ENCODE peak calls at places on chromosomes 1 and 21, in ten cellular contexts. One of them, this sample, is unnamed.

GRCh38 chr1:29563571-29563970 is 327.2 kb downstream of the PTPRU start:
- DNase-seq in naive B cell: no peak
- DNase-seq in KBM-7: peak
- DNase-seq in amygdala: no peak
- DNase-seq in central memory CD4-positive, alpha-beta T cell: no peak
- DNase-seq in spleen: no peak
- DNase-seq in H9: no peak
- DNase-seq in IMR-90: peak
- DNase-seq in NCI-H1092 treated with DMSO at 0.1 percent for 48 hours: no peak
- DNase-seq in ureter: no peak
- DNase-seq in this sample: no peak

GRCh38 chr1:10835423-10836421 is 39.3 kb upstream of the CASZ1 start:
- DNase-seq in amygdala: no peak
- DNase-seq in naive B cell: no peak
- DNase-seq in KBM-7: peak
- DNase-seq in ureter: no peak
- DNase-seq in IMR-90: peak
- DNase-seq in H9: peak
- DNase-seq in spleen: no peak
- DNase-seq in NCI-H1092 treated with DMSO at 0.1 percent for 48 hours: peak
- DNase-seq in central memory CD4-positive, alpha-beta T cell: no peak
- DNase-seq in this sample: no peak

GRCh38 chr1:227556288-227556687 is 7.1 kb upstream of the ZNF678 start:
- DNase-seq in naive B cell: no peak
- DNase-seq in ureter: no peak
- DNase-seq in KBM-7: no peak
- DNase-seq in NCI-H1092 treated with DMSO at 0.1 percent for 48 hours: no peak
- DNase-seq in IMR-90: no peak
- DNase-seq in amygdala: no peak
- DNase-seq in spleen: no peak
- DNase-seq in H9: no peak
- DNase-seq in central memory CD4-positive, alpha-beta T cell: no peak
- DNase-seq in this sample: no peak

GRCh38 chr21:26846036-26846931 is 1.1 kb upstream of the ADAMTS1 start:
- DNase-seq in H9: peak
- DNase-seq in central memory CD4-positive, alpha-beta T cell: no peak
- DNase-seq in NCI-H1092 treated with DMSO at 0.1 percent for 48 hours: no peak
- DNase-seq in amygdala: peak
- DNase-seq in ureter: peak
- DNase-seq in naive B cell: no peak
- DNase-seq in KBM-7: peak
- DNase-seq in spleen: peak
- DNase-seq in IMR-90: peak
- DNase-seq in this sample: peak

GRCh38 chr1:1208713-1209433 is 2.5 kb upstream of the TNFRSF18 start:
- DNase-seq in amygdala: no peak
- DNase-seq in central memory CD4-positive, alpha-beta T cell: peak
- DNase-seq in H9: no peak
- DNase-seq in naive B cell: peak
- DNase-seq in IMR-90: peak
- DNase-seq in spleen: peak
- DNase-seq in NCI-H1092 treated with DMSO at 0.1 percent for 48 hours: no peak
- DNase-seq in ureter: no peak
- DNase-seq in KBM-7: peak
- DNase-seq in this sample: no peak

GRCh38 chr1:52288286-52288685 is 77.7 kb downstream of the CC2D1B start:
- DNase-seq in spleen: no peak
- DNase-seq in KBM-7: no peak
- DNase-seq in H9: no peak
- DNase-seq in naive B cell: no peak
- DNase-seq in ureter: no peak
- DNase-seq in central memory CD4-positive, alpha-beta T cell: no peak
- DNase-seq in NCI-H1092 treated with DMSO at 0.1 percent for 48 hours: no peak
- DNase-seq in amygdala: no peak
- DNase-seq in IMR-90: peak
- DNase-seq in this sample: no peak

GRCh38 chr1:158998781-158999161 is 10.9 kb upstream of the IFI16 start:
- DNase-seq in naive B cell: peak
- DNase-seq in NCI-H1092 treated with DMSO at 0.1 percent for 48 hours: peak
- DNase-seq in spleen: peak
- DNase-seq in ureter: no peak
- DNase-seq in amygdala: no peak
- DNase-seq in KBM-7: peak
- DNase-seq in H9: no peak
- DNase-seq in central memory CD4-positive, alpha-beta T cell: peak
- DNase-seq in IMR-90: peak
- DNase-seq in this sample: peak

GRCh38 chr1:167412072-167412471 is 106.3 kb downstream of the CD247 start:
- DNase-seq in H9: no peak
- DNase-seq in central memory CD4-positive, alpha-beta T cell: no peak
- DNase-seq in KBM-7: no peak
- DNase-seq in spleen: no peak
- DNase-seq in NCI-H1092 treated with DMSO at 0.1 percent for 48 hours: peak
- DNase-seq in IMR-90: no peak
- DNase-seq in amygdala: no peak
- DNase-seq in naive B cell: no peak
- DNase-seq in ureter: no peak
- DNase-seq in this sample: no peak

GRCh38 chr1:966603-967295 is 467 bp downstream of the PLEKHN1 start:
- DNase-seq in central memory CD4-positive, alpha-beta T cell: peak
- DNase-seq in NCI-H1092 treated with DMSO at 0.1 percent for 48 hours: no peak
- DNase-seq in spleen: peak
- DNase-seq in KBM-7: peak
- DNase-seq in amygdala: no peak
- DNase-seq in ureter: peak
- DNase-seq in H9: peak
- DNase-seq in IMR-90: peak
- DNase-seq in naive B cell: peak
- DNase-seq in this sample: peak

GRCh38 chr1:198598796-198599321 is 40.0 kb upstream of the PTPRC start:
- DNase-seq in IMR-90: no peak
- DNase-seq in amygdala: no peak
- DNase-seq in NCI-H1092 treated with DMSO at 0.1 percent for 48 hours: no peak
- DNase-seq in H9: no peak
- DNase-seq in KBM-7: peak
- DNase-seq in spleen: peak
- DNase-seq in naive B cell: peak
- DNase-seq in central memory CD4-positive, alpha-beta T cell: no peak
- DNase-seq in ureter: no peak
- DNase-seq in this sample: peak

GRCh38 chr21:46111193-46111571 is 13.3 kb downstream of the COL6A2 start:
- DNase-seq in naive B cell: no peak
- DNase-seq in KBM-7: no peak
- DNase-seq in H9: peak
- DNase-seq in central memory CD4-positive, alpha-beta T cell: no peak
- DNase-seq in amygdala: no peak
- DNase-seq in spleen: no peak
- DNase-seq in NCI-H1092 treated with DMSO at 0.1 percent for 48 hours: no peak
- DNase-seq in ureter: no peak
- DNase-seq in IMR-90: no peak
- DNase-seq in this sample: no peak

GRCh38 chr1:38334930-38335592 is 288.5 kb upstream of the POU3F1 start:
- DNase-seq in ureter: no peak
- DNase-seq in IMR-90: no peak
- DNase-seq in H9: no peak
- DNase-seq in naive B cell: no peak
- DNase-seq in central memory CD4-positive, alpha-beta T cell: no peak
- DNase-seq in spleen: no peak
- DNase-seq in amygdala: no peak
- DNase-seq in KBM-7: no peak
- DNase-seq in NCI-H1092 treated with DMSO at 0.1 percent for 48 hours: no peak
- DNase-seq in this sample: no peak

GRCh38 chr1:39713557-39713956 is 22.3 kb upstream of the HPCAL4 start:
- DNase-seq in ureter: peak
- DNase-seq in naive B cell: no peak
- DNase-seq in spleen: no peak
- DNase-seq in IMR-90: no peak
- DNase-seq in H9: no peak
- DNase-seq in central memory CD4-positive, alpha-beta T cell: no peak
- DNase-seq in KBM-7: no peak
- DNase-seq in NCI-H1092 treated with DMSO at 0.1 percent for 48 hours: no peak
- DNase-seq in amygdala: no peak
- DNase-seq in this sample: no peak

GRCh38 chr1:17662296-17662695 is 92.8 kb upstream of the ACTL8 start:
- DNase-seq in KBM-7: no peak
- DNase-seq in spleen: no peak
- DNase-seq in ureter: no peak
- DNase-seq in H9: no peak
- DNase-seq in amygdala: no peak
- DNase-seq in NCI-H1092 treated with DMSO at 0.1 percent for 48 hours: no peak
- DNase-seq in IMR-90: no peak
- DNase-seq in central memory CD4-positive, alpha-beta T cell: no peak
- DNase-seq in naive B cell: no peak
- DNase-seq in this sample: no peak

GRCh38 chr1:93033785-93034184 is 45.3 kb upstream of the MTF2 start:
- DNase-seq in ureter: no peak
- DNase-seq in naive B cell: peak
- DNase-seq in KBM-7: no peak
- DNase-seq in NCI-H1092 treated with DMSO at 0.1 percent for 48 hours: no peak
- DNase-seq in spleen: no peak
- DNase-seq in central memory CD4-positive, alpha-beta T cell: no peak
- DNase-seq in IMR-90: peak
- DNase-seq in amygdala: no peak
- DNase-seq in H9: no peak
- DNase-seq in this sample: no peak

GRCh38 chr1:9294440-9294773 is 1.7 kb downstream of the SPSB1 start:
- DNase-seq in NCI-H1092 treated with DMSO at 0.1 percent for 48 hours: no peak
- DNase-seq in ureter: no peak
- DNase-seq in amygdala: no peak
- DNase-seq in naive B cell: no peak
- DNase-seq in H9: no peak
- DNase-seq in IMR-90: peak
- DNase-seq in spleen: no peak
- DNase-seq in KBM-7: no peak
- DNase-seq in central memory CD4-positive, alpha-beta T cell: no peak
- DNase-seq in this sample: peak

GRCh38 chr1:40703316-40703715 is 11.8 kb downstream of the NFYC start:
- DNase-seq in ureter: no peak
- DNase-seq in central memory CD4-positive, alpha-beta T cell: no peak
- DNase-seq in spleen: no peak
- DNase-seq in naive B cell: no peak
- DNase-seq in NCI-H1092 treated with DMSO at 0.1 percent for 48 hours: no peak
- DNase-seq in KBM-7: peak
- DNase-seq in IMR-90: peak
- DNase-seq in H9: no peak
- DNase-seq in amygdala: no peak
- DNase-seq in this sample: peak

GRCh38 chr1:39051956-39052355 is 25.8 kb downstream of the NDUFS5 start:
- DNase-seq in ureter: no peak
- DNase-seq in naive B cell: no peak
- DNase-seq in IMR-90: no peak
- DNase-seq in spleen: no peak
- DNase-seq in H9: no peak
- DNase-seq in amygdala: no peak
- DNase-seq in central memory CD4-positive, alpha-beta T cell: no peak
- DNase-seq in KBM-7: no peak
- DNase-seq in NCI-H1092 treated with DMSO at 0.1 percent for 48 hours: no peak
- DNase-seq in this sample: no peak

GRCh38 chr1:14500041-14500440 is 98.4 kb upstream of the KAZN start:
- DNase-seq in central memory CD4-positive, alpha-beta T cell: no peak
- DNase-seq in naive B cell: no peak
- DNase-seq in H9: no peak
- DNase-seq in IMR-90: no peak
- DNase-seq in spleen: no peak
- DNase-seq in amygdala: no peak
- DNase-seq in KBM-7: no peak
- DNase-seq in ureter: no peak
- DNase-seq in NCI-H1092 treated with DMSO at 0.1 percent for 48 hours: no peak
- DNase-seq in this sample: no peak

GRCh38 chr1:26999440-26999987 is 6.0 kb downstream of the TRNP1 start:
- DNase-seq in central memory CD4-positive, alpha-beta T cell: no peak
- DNase-seq in KBM-7: no peak
- DNase-seq in naive B cell: no peak
- DNase-seq in NCI-H1092 treated with DMSO at 0.1 percent for 48 hours: no peak
- DNase-seq in ureter: peak
- DNase-seq in amygdala: no peak
- DNase-seq in spleen: no peak
- DNase-seq in H9: peak
- DNase-seq in IMR-90: peak
- DNase-seq in this sample: peak

GRCh38 chr1:178037510-178038253 is 56.2 kb upstream of the RASAL2 start:
- DNase-seq in spleen: peak
- DNase-seq in IMR-90: peak
- DNase-seq in central memory CD4-positive, alpha-beta T cell: no peak
- DNase-seq in naive B cell: no peak
- DNase-seq in H9: peak
- DNase-seq in NCI-H1092 treated with DMSO at 0.1 percent for 48 hours: peak
- DNase-seq in KBM-7: peak
- DNase-seq in ureter: peak
- DNase-seq in amygdala: peak
- DNase-seq in this sample: peak

GRCh38 chr1:59972216-59972924 is 45.8 kb upstream of the CYP2J2 start:
- DNase-seq in spleen: no peak
- DNase-seq in IMR-90: peak
- DNase-seq in amygdala: no peak
- DNase-seq in H9: no peak
- DNase-seq in ureter: no peak
- DNase-seq in KBM-7: no peak
- DNase-seq in naive B cell: no peak
- DNase-seq in central memory CD4-positive, alpha-beta T cell: no peak
- DNase-seq in NCI-H1092 treated with DMSO at 0.1 percent for 48 hours: peak
- DNase-seq in this sample: no peak

GRCh38 chr1:43653339-43653738 is 3.4 kb downstream of the KDM4A start:
- DNase-seq in naive B cell: no peak
- DNase-seq in central memory CD4-positive, alpha-beta T cell: no peak
- DNase-seq in H9: peak
- DNase-seq in amygdala: no peak
- DNase-seq in KBM-7: peak
- DNase-seq in NCI-H1092 treated with DMSO at 0.1 percent for 48 hours: no peak
- DNase-seq in ureter: no peak
- DNase-seq in spleen: no peak
- DNase-seq in IMR-90: peak
- DNase-seq in this sample: no peak

GRCh38 chr1:9084883-9085282 is 15.4 kb upstream of the SLC2A5 start:
- DNase-seq in H9: no peak
- DNase-seq in central memory CD4-positive, alpha-beta T cell: no peak
- DNase-seq in spleen: no peak
- DNase-seq in IMR-90: no peak
- DNase-seq in naive B cell: no peak
- DNase-seq in KBM-7: no peak
- DNase-seq in amygdala: no peak
- DNase-seq in ureter: no peak
- DNase-seq in NCI-H1092 treated with DMSO at 0.1 percent for 48 hours: no peak
- DNase-seq in this sample: no peak

GRCh38 chr1:107776898-107777663 is 187.9 kb downstream of the VAV3 start:
- DNase-seq in ureter: no peak
- DNase-seq in central memory CD4-positive, alpha-beta T cell: no peak
- DNase-seq in H9: no peak
- DNase-seq in KBM-7: no peak
- DNase-seq in IMR-90: no peak
- DNase-seq in amygdala: no peak
- DNase-seq in naive B cell: peak
- DNase-seq in NCI-H1092 treated with DMSO at 0.1 percent for 48 hours: peak
- DNase-seq in spleen: no peak
- DNase-seq in this sample: no peak

GRCh38 chr1:17686258-17686657 is 68.9 kb upstream of the ACTL8 start:
- DNase-seq in spleen: no peak
- DNase-seq in naive B cell: no peak
- DNase-seq in central memory CD4-positive, alpha-beta T cell: no peak
- DNase-seq in NCI-H1092 treated with DMSO at 0.1 percent for 48 hours: peak
- DNase-seq in KBM-7: no peak
- DNase-seq in ureter: no peak
- DNase-seq in IMR-90: no peak
- DNase-seq in amygdala: no peak
- DNase-seq in H9: no peak
- DNase-seq in this sample: no peak

GRCh38 chr1:44721521-44722361 is 9.2 kb downstream of the RNU5D-1 start:
- DNase-seq in NCI-H1092 treated with DMSO at 0.1 percent for 48 hours: peak
- DNase-seq in ureter: peak
- DNase-seq in central memory CD4-positive, alpha-beta T cell: peak
- DNase-seq in amygdala: no peak
- DNase-seq in IMR-90: peak
- DNase-seq in spleen: peak
- DNase-seq in KBM-7: peak
- DNase-seq in naive B cell: peak
- DNase-seq in H9: peak
- DNase-seq in this sample: peak

GRCh38 chr21:44463716-44464115 is 8.4 kb downstream of the LRRC3 start:
- DNase-seq in amygdala: no peak
- DNase-seq in naive B cell: no peak
- DNase-seq in IMR-90: no peak
- DNase-seq in central memory CD4-positive, alpha-beta T cell: no peak
- DNase-seq in NCI-H1092 treated with DMSO at 0.1 percent for 48 hours: no peak
- DNase-seq in KBM-7: no peak
- DNase-seq in H9: no peak
- DNase-seq in spleen: peak
- DNase-seq in ureter: no peak
- DNase-seq in this sample: no peak